ENCODE peak calls at places on chromosome 11, in four cellular contexts. One of them, this sample, is unnamed.

GRCh38 chr11:58782066-58782465 is 50.3 kb upstream of the GLYAT start:
- DNase-seq in IMR-90: no peak
- DNase-seq in nephron progenitor cell: no peak
- DNase-seq in GM13977: no peak
- DNase-seq in this sample: no peak

GRCh38 chr11:16897460-16898061 is 116.7 kb downstream of the PLEKHA7 start:
- DNase-seq in IMR-90: no peak
- DNase-seq in nephron progenitor cell: no peak
- DNase-seq in GM13977: no peak
- DNase-seq in this sample: no peak

GRCh38 chr11:95229199-95230053 is 1.6 kb downstream of the SESN3 start:
- DNase-seq in IMR-90: peak
- DNase-seq in nephron progenitor cell: no peak
- DNase-seq in GM13977: no peak
- DNase-seq in this sample: no peak

GRCh38 chr11:117822031-117822521 is 2.5 kb downstream of the FXYD2 start:
- DNase-seq in IMR-90: no peak
- DNase-seq in nephron progenitor cell: peak
- DNase-seq in GM13977: no peak
- DNase-seq in this sample: peak

GRCh38 chr11:69704508-69705245 is 855 bp upstream of the FGF19 start:
- DNase-seq in IMR-90: no peak
- DNase-seq in nephron progenitor cell: peak
- DNase-seq in GM13977: peak
- DNase-seq in this sample: no peak

GRCh38 chr11:65792456-65792855 is 5.6 kb downstream of the OVOL1 start:
- DNase-seq in IMR-90: no peak
- DNase-seq in nephron progenitor cell: no peak
- DNase-seq in GM13977: no peak
- DNase-seq in this sample: no peak

GRCh38 chr11:613369-613968 is 2.3 kb downstream of the IRF7 start:
- DNase-seq in IMR-90: no peak
- DNase-seq in nephron progenitor cell: peak
- DNase-seq in GM13977: peak
- DNase-seq in this sample: peak

GRCh38 chr11:86172894-86173293 is 71.7 kb upstream of the EED start:
- DNase-seq in IMR-90: peak
- DNase-seq in nephron progenitor cell: no peak
- DNase-seq in GM13977: no peak
- DNase-seq in this sample: no peak

GRCh38 chr11:5509803-5510202 is at the start of gene UBQLN3:
- DNase-seq in IMR-90: no peak
- DNase-seq in nephron progenitor cell: no peak
- DNase-seq in GM13977: no peak
- DNase-seq in this sample: no peak

GRCh38 chr11:898540-899190 is 11.9 kb downstream of the CHID1 start:
- DNase-seq in IMR-90: no peak
- DNase-seq in nephron progenitor cell: peak
- DNase-seq in GM13977: no peak
- DNase-seq in this sample: no peak

GRCh38 chr11:108092134-108092533 is 29.2 kb upstream of the ACAT1 start:
- DNase-seq in IMR-90: no peak
- DNase-seq in nephron progenitor cell: no peak
- DNase-seq in GM13977: no peak
- DNase-seq in this sample: no peak

GRCh38 chr11:117145393-117145761 is 1.3 kb downstream of the PAFAH1B2 start:
- DNase-seq in IMR-90: peak
- DNase-seq in nephron progenitor cell: peak
- DNase-seq in GM13977: peak
- DNase-seq in this sample: peak

GRCh38 chr11:19506803-19507466 is 205.7 kb upstream of the NAV2 start:
- DNase-seq in IMR-90: no peak
- DNase-seq in nephron progenitor cell: no peak
- DNase-seq in GM13977: no peak
- DNase-seq in this sample: no peak

GRCh38 chr11:34276465-34276864 is 81.3 kb downstream of the ABTB2 start:
- DNase-seq in IMR-90: no peak
- DNase-seq in nephron progenitor cell: no peak
- DNase-seq in GM13977: no peak
- DNase-seq in this sample: no peak

GRCh38 chr11:34758262-34758661 is 137.4 kb downstream of the EHF start:
- DNase-seq in IMR-90: peak
- DNase-seq in nephron progenitor cell: no peak
- DNase-seq in GM13977: no peak
- DNase-seq in this sample: no peak

GRCh38 chr11:64868904-64869570 is 9.4 kb downstream of the EHD1 start:
- DNase-seq in IMR-90: peak
- DNase-seq in nephron progenitor cell: no peak
- DNase-seq in GM13977: no peak
- DNase-seq in this sample: no peak

GRCh38 chr11:65546217-65546958 is 11.8 kb downstream of the LTBP3 start:
- DNase-seq in IMR-90: no peak
- DNase-seq in nephron progenitor cell: peak
- DNase-seq in GM13977: peak
- DNase-seq in this sample: peak

GRCh38 chr11:101870510-101870909 is 44.3 kb upstream of the CEP126 start:
- DNase-seq in IMR-90: peak
- DNase-seq in nephron progenitor cell: no peak
- DNase-seq in GM13977: no peak
- DNase-seq in this sample: no peak

GRCh38 chr11:44737686-44738085 is 10.9 kb downstream of the TSPAN18 start:
- DNase-seq in IMR-90: no peak
- DNase-seq in nephron progenitor cell: no peak
- DNase-seq in GM13977: no peak
- DNase-seq in this sample: no peak

GRCh38 chr11:134026655-134027343 is 42.1 kb upstream of the JAM3 start:
- DNase-seq in IMR-90: no peak
- DNase-seq in nephron progenitor cell: peak
- DNase-seq in GM13977: no peak
- DNase-seq in this sample: no peak

GRCh38 chr11:83002047-83002446 is 69.7 kb downstream of the RAB30 start:
- DNase-seq in IMR-90: no peak
- DNase-seq in nephron progenitor cell: no peak
- DNase-seq in GM13977: no peak
- DNase-seq in this sample: no peak

GRCh38 chr11:128732471-128733277 is 38.8 kb downstream of the FLI1 start:
- DNase-seq in IMR-90: no peak
- DNase-seq in nephron progenitor cell: no peak
- DNase-seq in GM13977: peak
- DNase-seq in this sample: no peak

GRCh38 chr11:86091566-86091965 is 22.7 kb upstream of the PICALM start:
- DNase-seq in IMR-90: peak
- DNase-seq in nephron progenitor cell: no peak
- DNase-seq in GM13977: no peak
- DNase-seq in this sample: no peak

GRCh38 chr11:70900540-70900939 is 351.8 kb downstream of the SHANK2 start:
- DNase-seq in IMR-90: no peak
- DNase-seq in nephron progenitor cell: no peak
- DNase-seq in GM13977: no peak
- DNase-seq in this sample: no peak

GRCh38 chr11:75441804-75442132 is 8.8 kb upstream of the KLHL35 start:
- DNase-seq in IMR-90: no peak
- DNase-seq in nephron progenitor cell: no peak
- DNase-seq in GM13977: no peak
- DNase-seq in this sample: no peak

GRCh38 chr11:125923012-125923579 is 18.8 kb downstream of the DDX25 start:
- DNase-seq in IMR-90: peak
- DNase-seq in nephron progenitor cell: peak
- DNase-seq in GM13977: peak
- DNase-seq in this sample: peak

GRCh38 chr11:20754957-20755356 is 85.6 kb downstream of the NELL1 start:
- DNase-seq in IMR-90: no peak
- DNase-seq in nephron progenitor cell: no peak
- DNase-seq in GM13977: no peak
- DNase-seq in this sample: no peak
- TF ChIP-seq CTCF in IMR-90: no peak
- TF ChIP-seq CTCF in nephron progenitor cell: peak
- TF ChIP-seq CTCF in GM13977: peak
- TF ChIP-seq CTCF in this sample: no peak

GRCh38 chr11:2928605-2929510 is at the start of gene PHLDA2:
- DNase-seq in IMR-90: peak
- DNase-seq in nephron progenitor cell: peak
- DNase-seq in GM13977: peak
- DNase-seq in this sample: peak
- TF ChIP-seq CTCF in IMR-90: peak
- TF ChIP-seq CTCF in nephron progenitor cell: no peak
- TF ChIP-seq CTCF in GM13977: no peak
- TF ChIP-seq CTCF in this sample: no peak

GRCh38 chr11:123437236-123437979 is 7.3 kb downstream of the GRAMD1B start:
- DNase-seq in IMR-90: no peak
- DNase-seq in nephron progenitor cell: no peak
- DNase-seq in GM13977: no peak
- DNase-seq in this sample: no peak

GRCh38 chr11:123434911-123435310 is 4.8 kb downstream of the GRAMD1B start:
- DNase-seq in IMR-90: no peak
- DNase-seq in nephron progenitor cell: no peak
- DNase-seq in GM13977: no peak
- DNase-seq in this sample: no peak

GRCh38 chr11:123430736-123431356 is 777 bp downstream of the GRAMD1B start:
- DNase-seq in IMR-90: peak
- DNase-seq in nephron progenitor cell: peak
- DNase-seq in GM13977: peak
- DNase-seq in this sample: peak

GRCh38 chr11:123431619-123432018 is 1.6 kb downstream of the GRAMD1B start:
- DNase-seq in IMR-90: peak
- DNase-seq in nephron progenitor cell: no peak
- DNase-seq in GM13977: no peak
- DNase-seq in this sample: no peak

DNA sequence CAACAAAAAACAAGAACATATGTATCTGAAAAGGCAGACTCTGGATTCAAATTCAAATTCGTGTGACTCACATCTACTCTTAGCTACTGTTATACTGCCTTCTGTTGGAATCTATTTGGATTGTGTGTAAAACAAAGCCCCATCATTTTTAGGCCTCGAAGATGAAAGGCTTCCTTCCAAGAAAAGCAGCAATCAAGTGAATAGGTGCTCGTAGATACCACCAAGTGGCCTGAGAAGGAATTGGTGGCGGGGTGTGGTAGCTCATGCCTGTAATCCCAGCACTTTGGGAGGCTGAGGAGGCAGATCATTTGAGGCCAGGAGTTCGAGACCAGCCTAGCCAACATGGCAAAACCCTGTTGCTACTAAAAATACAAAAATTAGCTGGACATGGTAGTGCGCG is 4.2 kb downstream of the GRAMD1B start:
- DNase-seq in IMR-90: peak
- DNase-seq in nephron progenitor cell: no peak
- DNase-seq in GM13977: peak
- DNase-seq in this sample: peak
- TF ChIP-seq CTCF in IMR-90: peak
- TF ChIP-seq CTCF in nephron progenitor cell: no peak
- TF ChIP-seq CTCF in GM13977: peak
- TF ChIP-seq CTCF in this sample: peak

GRCh38 chr11:60924906-60925684 is 835 bp downstream of the TMEM132A start:
- DNase-seq in IMR-90: no peak
- DNase-seq in nephron progenitor cell: peak
- DNase-seq in GM13977: no peak
- DNase-seq in this sample: no peak

GRCh38 chr11:60923326-60923725 is 934 bp upstream of the TMEM132A start:
- DNase-seq in IMR-90: no peak
- DNase-seq in nephron progenitor cell: no peak
- DNase-seq in GM13977: no peak
- DNase-seq in this sample: no peak

GRCh38 chr11:60923800-60924109 is 505 bp upstream of the TMEM132A start:
- DNase-seq in IMR-90: no peak
- DNase-seq in nephron progenitor cell: no peak
- DNase-seq in GM13977: no peak
- DNase-seq in this sample: no peak

GRCh38 chr11:60922906-60923305 is 1.4 kb upstream of the TMEM132A start:
- DNase-seq in IMR-90: no peak
- DNase-seq in nephron progenitor cell: no peak
- DNase-seq in GM13977: no peak
- DNase-seq in this sample: no peak

GRCh38 chr11:60924110-60924905 is at the start of gene TMEM132A:
- DNase-seq in IMR-90: peak
- DNase-seq in nephron progenitor cell: peak
- DNase-seq in GM13977: peak
- DNase-seq in this sample: peak
- TF ChIP-seq CTCF in IMR-90: no peak
- TF ChIP-seq CTCF in nephron progenitor cell: no peak
- TF ChIP-seq CTCF in GM13977: no peak
- TF ChIP-seq CTCF in this sample: peak

DNA sequence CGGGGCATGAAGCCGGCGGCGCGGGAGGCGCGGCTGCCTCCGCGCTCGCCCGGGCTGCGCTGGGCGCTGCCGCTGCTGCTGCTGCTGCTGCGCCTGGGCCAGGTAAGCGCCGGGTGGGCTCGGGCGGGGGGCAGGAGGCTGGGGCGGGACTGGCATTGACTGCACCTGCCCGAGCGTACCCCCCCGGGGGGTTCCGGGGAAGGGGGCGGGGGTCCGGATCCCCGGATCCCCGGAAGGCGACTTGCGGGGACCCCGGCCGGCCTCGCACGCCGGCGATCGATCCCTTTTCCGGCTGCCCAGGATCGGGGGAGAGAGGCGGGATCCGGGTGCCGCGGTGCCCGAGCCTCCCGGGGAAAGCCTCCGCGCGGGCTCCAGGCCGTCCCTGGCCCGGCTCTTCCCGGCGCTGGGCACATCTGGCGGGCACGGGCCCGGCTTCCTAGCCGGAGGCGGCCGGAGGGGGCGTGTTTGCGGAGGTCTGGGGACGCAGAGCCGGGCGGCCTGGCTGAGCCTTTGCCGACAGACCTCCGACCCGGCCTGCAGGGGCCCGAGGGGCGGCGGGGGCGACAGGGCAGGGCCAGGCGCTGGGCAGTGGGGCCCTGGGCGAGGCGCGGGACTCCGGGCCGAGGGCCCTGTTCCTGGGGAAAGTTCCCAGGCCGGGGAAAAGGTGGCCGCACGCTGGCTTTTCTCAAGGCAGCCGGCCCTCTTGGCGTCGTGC is 705 bp downstream of the PTPRJ start:
- DNase-seq in IMR-90: peak
- DNase-seq in nephron progenitor cell: peak
- DNase-seq in GM13977: peak
- DNase-seq in this sample: peak
- TF ChIP-seq CTCF in IMR-90: peak
- TF ChIP-seq CTCF in nephron progenitor cell: no peak
- TF ChIP-seq CTCF in GM13977: peak
- TF ChIP-seq CTCF in this sample: peak

GRCh38 chr11:4087551-4087950 is 7.0 kb upstream of the RRM1 start:
- DNase-seq in IMR-90: peak
- DNase-seq in nephron progenitor cell: no peak
- DNase-seq in GM13977: no peak
- DNase-seq in this sample: no peak
- TF ChIP-seq CTCF in IMR-90: peak
- TF ChIP-seq CTCF in nephron progenitor cell: peak
- TF ChIP-seq CTCF in GM13977: no peak
- TF ChIP-seq CTCF in this sample: no peak

This sample was measured in GM10248.